ENCODE peak calls at places on chromosomes 13 and 19, in six cellular contexts. One of them, this sample, is unnamed.

GRCh38 chr19:7376151-7376852 is 27.6 kb downstream of the ARHGEF18 start:
- DNase-seq in breast epithelium: no peak
- DNase-seq in ovary: no peak
- DNase-seq in Peyer's patch: no peak
- DNase-seq in IMR-90: no peak
- DNase-seq in A549: no peak
- DNase-seq in this sample: no peak

GRCh38 chr13:41985788-41986508 is 25.0 kb upstream of the VWA8 start:
- DNase-seq in breast epithelium: no peak
- DNase-seq in ovary: no peak
- DNase-seq in Peyer's patch: no peak
- DNase-seq in IMR-90: peak
- DNase-seq in A549: no peak
- DNase-seq in this sample: no peak

GRCh38 chr13:111211789-111212516 is 96.8 kb downstream of the ARHGEF7 start:
- DNase-seq in breast epithelium: no peak
- DNase-seq in ovary: no peak
- DNase-seq in Peyer's patch: no peak
- DNase-seq in IMR-90: peak
- DNase-seq in A549: no peak
- DNase-seq in this sample: no peak

GRCh38 chr13:93577105-93577504 is 350.5 kb downstream of the GPC6 start:
- DNase-seq in breast epithelium: no peak
- DNase-seq in ovary: no peak
- DNase-seq in Peyer's patch: no peak
- DNase-seq in IMR-90: no peak
- DNase-seq in A549: no peak
- DNase-seq in this sample: no peak

GRCh38 chr19:33376423-33376822 is 2.9 kb downstream of the CEBPG start:
- DNase-seq in breast epithelium: no peak
- DNase-seq in ovary: peak
- DNase-seq in Peyer's patch: no peak
- DNase-seq in IMR-90: peak
- DNase-seq in A549: peak
- DNase-seq in this sample: peak

GRCh38 chr13:79360064-79360463 is 46.0 kb downstream of the RBM26 start:
- DNase-seq in breast epithelium: no peak
- DNase-seq in ovary: no peak
- DNase-seq in Peyer's patch: no peak
- DNase-seq in IMR-90: no peak
- DNase-seq in A549: no peak
- DNase-seq in this sample: no peak

GRCh38 chr13:21231426-21231945 is 55.0 kb downstream of the MRPL57 start:
- DNase-seq in breast epithelium: no peak
- DNase-seq in ovary: no peak
- DNase-seq in Peyer's patch: no peak
- DNase-seq in IMR-90: no peak
- DNase-seq in A549: no peak
- DNase-seq in this sample: no peak

GRCh38 chr13:108682714-108683113 is 53.3 kb downstream of the MYO16 start:
- DNase-seq in breast epithelium: no peak
- DNase-seq in ovary: no peak
- DNase-seq in Peyer's patch: no peak
- DNase-seq in IMR-90: no peak
- DNase-seq in A549: no peak
- DNase-seq in this sample: no peak

GRCh38 chr19:39533791-39534190 is 1.1 kb upstream of the EID2B start:
- DNase-seq in breast epithelium: no peak
- DNase-seq in ovary: no peak
- DNase-seq in Peyer's patch: no peak
- DNase-seq in IMR-90: no peak
- DNase-seq in A549: no peak
- DNase-seq in this sample: no peak

GRCh38 chr19:39531834-39532232 is 819 bp downstream of the EID2B start:
- DNase-seq in breast epithelium: no peak
- DNase-seq in ovary: no peak
- DNase-seq in Peyer's patch: no peak
- DNase-seq in IMR-90: no peak
- DNase-seq in A549: no peak
- DNase-seq in this sample: no peak

GRCh38 chr19:39533003-39533512 is 406 bp upstream of the EID2B start:
- DNase-seq in breast epithelium: no peak
- DNase-seq in ovary: no peak
- DNase-seq in Peyer's patch: no peak
- DNase-seq in IMR-90: no peak
- DNase-seq in A549: no peak
- DNase-seq in this sample: no peak

DNA sequence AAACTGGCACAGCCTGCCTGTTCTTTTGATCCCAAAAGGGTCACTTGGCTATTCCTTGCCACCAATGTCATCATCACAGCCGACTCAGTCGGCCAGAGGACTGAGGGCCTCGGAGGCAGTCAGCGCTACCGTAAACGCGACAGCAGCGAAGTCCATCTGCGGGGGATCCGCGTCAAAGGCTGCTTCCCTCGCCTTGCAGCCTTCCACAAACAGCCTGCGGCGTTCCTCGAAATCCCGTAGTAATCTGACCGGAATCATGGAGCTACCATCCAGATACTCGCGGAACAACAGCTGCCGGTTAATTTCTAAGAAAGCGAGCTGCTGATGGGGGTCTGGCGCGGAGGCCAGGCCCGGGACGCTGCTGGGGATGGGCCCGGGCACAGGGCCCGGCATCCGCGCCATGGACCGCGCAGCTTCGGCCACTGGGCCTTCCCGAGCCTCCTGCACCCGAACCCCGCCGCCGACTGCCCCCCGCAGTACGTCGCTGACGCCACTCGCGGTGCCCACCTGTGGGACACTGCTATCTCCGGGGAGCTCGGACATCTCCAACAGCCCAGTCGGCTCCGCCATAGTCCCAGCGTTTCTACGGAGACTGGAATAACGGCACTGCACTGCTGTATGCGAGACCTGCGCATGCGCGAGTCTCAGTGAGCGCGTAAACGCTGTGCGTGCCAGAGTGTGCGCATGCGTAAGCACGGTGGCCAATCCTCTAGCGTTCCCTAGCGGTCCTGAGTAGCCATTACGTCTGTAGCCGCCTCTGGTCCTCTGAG is at the start of gene EID2B:
- DNase-seq in breast epithelium: peak
- DNase-seq in ovary: peak
- DNase-seq in Peyer's patch: peak
- DNase-seq in IMR-90: peak
- DNase-seq in A549: peak
- DNase-seq in this sample: peak
- TF ChIP-seq POLR2A in breast epithelium: no peak
- TF ChIP-seq POLR2A in ovary: peak
- TF ChIP-seq POLR2A in Peyer's patch: no peak
- TF ChIP-seq POLR2A in IMR-90: peak
- TF ChIP-seq POLR2A in A549: peak
- TF ChIP-seq POLR2A in this sample: peak

DNA sequence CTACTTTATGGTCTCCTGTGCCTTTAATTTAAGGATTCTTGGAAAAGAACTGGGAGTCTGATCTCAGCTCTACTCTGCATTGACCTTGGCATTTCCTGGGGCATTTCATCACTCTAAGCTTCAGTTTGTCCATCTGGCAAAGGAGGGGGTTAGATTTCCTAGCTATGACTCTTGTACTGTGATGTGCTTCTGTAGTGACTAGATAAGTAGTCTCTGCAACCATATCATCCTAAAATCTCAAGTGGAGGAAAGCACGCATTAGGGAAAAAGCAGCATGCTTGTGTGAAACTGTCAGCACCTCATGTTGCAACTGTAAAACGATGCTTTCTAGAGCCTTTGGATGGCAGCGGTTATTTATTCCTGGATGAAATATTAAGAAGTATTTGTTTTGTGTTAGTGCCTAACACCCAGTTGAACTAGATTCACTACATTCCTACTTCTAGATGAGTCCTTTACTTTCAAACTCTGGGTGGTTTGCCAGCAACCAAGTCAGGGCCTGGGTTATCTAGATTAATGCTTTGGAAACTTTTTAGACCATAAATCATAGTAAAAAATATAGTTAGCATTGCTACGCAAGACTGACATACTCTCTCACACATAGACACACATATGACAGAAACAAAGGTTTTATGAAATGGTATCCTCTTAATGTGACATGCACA is 6.8 kb downstream of the WDFY2 start:
- DNase-seq in breast epithelium: no peak
- DNase-seq in ovary: no peak
- DNase-seq in Peyer's patch: no peak
- DNase-seq in IMR-90: peak
- DNase-seq in A549: peak
- DNase-seq in this sample: peak
- TF ChIP-seq POLR2A in breast epithelium: no peak
- TF ChIP-seq POLR2A in ovary: no peak
- TF ChIP-seq POLR2A in Peyer's patch: no peak
- TF ChIP-seq POLR2A in IMR-90: no peak
- TF ChIP-seq POLR2A in A549: no peak
- TF ChIP-seq POLR2A in this sample: no peak

GRCh38 chr13:48037346-48038173 is at the start of gene NUDT15:
- DNase-seq in breast epithelium: peak
- DNase-seq in ovary: peak
- DNase-seq in Peyer's patch: peak
- DNase-seq in IMR-90: peak
- DNase-seq in A549: peak
- DNase-seq in this sample: peak
- TF ChIP-seq POLR2A in breast epithelium: peak
- TF ChIP-seq POLR2A in ovary: peak
- TF ChIP-seq POLR2A in Peyer's patch: peak
- TF ChIP-seq POLR2A in IMR-90: peak
- TF ChIP-seq POLR2A in A549: peak
- TF ChIP-seq POLR2A in this sample: peak

GRCh38 chr13:28528388-28528787 is 33.5 kb upstream of the FLT1 start:
- DNase-seq in breast epithelium: no peak
- DNase-seq in ovary: no peak
- DNase-seq in Peyer's patch: no peak
- DNase-seq in IMR-90: no peak
- DNase-seq in A549: no peak
- DNase-seq in this sample: no peak

GRCh38 chr13:28528848-28529247 is 33.9 kb upstream of the FLT1 start:
- DNase-seq in breast epithelium: no peak
- DNase-seq in ovary: no peak
- DNase-seq in Peyer's patch: no peak
- DNase-seq in IMR-90: no peak
- DNase-seq in A549: no peak
- DNase-seq in this sample: no peak

GRCh38 chr13:28527629-28528028 is 32.7 kb upstream of the FLT1 start:
- DNase-seq in breast epithelium: no peak
- DNase-seq in ovary: no peak
- DNase-seq in Peyer's patch: peak
- DNase-seq in IMR-90: no peak
- DNase-seq in A549: no peak
- DNase-seq in this sample: no peak

GRCh38 chr13:28529836-28530235 is 34.9 kb upstream of the FLT1 start:
- DNase-seq in breast epithelium: no peak
- DNase-seq in ovary: no peak
- DNase-seq in Peyer's patch: no peak
- DNase-seq in IMR-90: no peak
- DNase-seq in A549: no peak
- DNase-seq in this sample: no peak

DNA sequence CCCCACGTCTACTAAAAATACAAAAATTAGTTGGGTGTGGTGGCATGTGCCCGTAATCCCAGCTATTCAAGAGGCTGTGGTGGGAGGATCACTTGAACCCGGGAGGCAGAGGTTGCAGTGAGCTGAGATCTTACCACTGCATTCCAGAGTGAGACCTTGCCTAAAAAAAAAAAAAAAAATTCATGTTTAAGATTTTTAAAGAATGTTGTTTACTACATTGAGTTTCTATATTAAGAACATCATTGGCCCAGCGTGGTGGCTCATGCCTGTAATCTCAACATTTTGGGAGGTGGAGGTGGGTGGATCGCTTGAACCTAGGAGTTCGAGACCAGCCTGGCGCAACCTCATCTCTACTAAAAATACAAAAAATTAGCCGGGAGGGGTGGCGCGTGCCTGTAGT is 31.9 kb upstream of the FLT1 start:
- DNase-seq in breast epithelium: no peak
- DNase-seq in ovary: no peak
- DNase-seq in Peyer's patch: no peak
- DNase-seq in IMR-90: no peak
- DNase-seq in A549: no peak
- DNase-seq in this sample: no peak
- TF ChIP-seq POLR2A in breast epithelium: no peak
- TF ChIP-seq POLR2A in ovary: no peak
- TF ChIP-seq POLR2A in Peyer's patch: no peak
- TF ChIP-seq POLR2A in IMR-90: no peak
- TF ChIP-seq POLR2A in A549: no peak
- TF ChIP-seq POLR2A in this sample: no peak

GRCh38 chr19:58475714-58476497 is at the start of gene ZNF446:
- DNase-seq in breast epithelium: peak
- DNase-seq in ovary: peak
- DNase-seq in Peyer's patch: peak
- DNase-seq in IMR-90: peak
- DNase-seq in A549: peak
- DNase-seq in this sample: peak

GRCh38 chr19:58473775-58474174 is 2.4 kb upstream of the ZNF446 start:
- DNase-seq in breast epithelium: no peak
- DNase-seq in ovary: no peak
- DNase-seq in Peyer's patch: no peak
- DNase-seq in IMR-90: no peak
- DNase-seq in A549: no peak
- DNase-seq in this sample: no peak

GRCh38 chr19:58474291-58474996 is 1.7 kb upstream of the ZNF446 start:
- DNase-seq in breast epithelium: no peak
- DNase-seq in ovary: no peak
- DNase-seq in Peyer's patch: no peak
- DNase-seq in IMR-90: peak
- DNase-seq in A549: no peak
- DNase-seq in this sample: no peak

GRCh38 chr19:58476498-58477015 is 405 bp downstream of the ZNF446 start:
- DNase-seq in breast epithelium: no peak
- DNase-seq in ovary: no peak
- DNase-seq in Peyer's patch: no peak
- DNase-seq in IMR-90: no peak
- DNase-seq in A549: no peak
- DNase-seq in this sample: no peak

GRCh38 chr19:58474997-58475713 is 997 bp upstream of the ZNF446 start:
- DNase-seq in breast epithelium: no peak
- DNase-seq in ovary: no peak
- DNase-seq in Peyer's patch: no peak
- DNase-seq in IMR-90: no peak
- DNase-seq in A549: no peak
- DNase-seq in this sample: no peak
- TF ChIP-seq POLR2A in breast epithelium: no peak
- TF ChIP-seq POLR2A in ovary: no peak
- TF ChIP-seq POLR2A in Peyer's patch: no peak
- TF ChIP-seq POLR2A in IMR-90: no peak
- TF ChIP-seq POLR2A in A549: no peak
- TF ChIP-seq POLR2A in this sample: no peak

This sample was measured in tibial nerve.